ENCODE peak calls at places on chromosomes 13 and 19, in four cellular contexts. O, T, Z and N are unnamed samples.

GRCh38 chr13:46968450-46968849 is 71.6 kb upstream of the HTR2A start:
- DNase-seq in O (no peak), T (no peak), Z (no peak), N (no peak)

GRCh38 chr13:113355621-113356020 is 8.3 kb downstream of the GRTP1 start:
- DNase-seq in Z (no peak), O (no peak), T (no peak), N (no peak)

GRCh38 chr19:45179063-45179847 is 671 bp downstream of the BLOC1S3 start:
- DNase-seq in Z (peak; percentile 49), O (no peak), T (peak; percentile 38), N (no peak)

GRCh38 chr19:39423258-39424086 is 11.0 kb downstream of the PLEKHG2 start:
- DNase-seq in O (no peak), T (no peak), Z (no peak), N (no peak)

GRCh38 chr13:75550159-75550567 is 572 bp downstream of the UCHL3 start:
- DNase-seq in O (peak; percentile 42), T (peak; percentile 22), Z (no peak), N (peak; percentile 56)

GRCh38 chr13:66312312-66313087 is 917.6 kb downstream of the PCDH9 start:
- DNase-seq in O (peak; percentile 68), T (no peak), Z (no peak), N (peak; percentile 0)

GRCh38 chr19:48900477-48901452 is 653 bp downstream of the NUCB1 start:
- DNase-seq in Z (peak; percentile 43), O (no peak), T (no peak), N (peak; percentile 58)

GRCh38 chr13:30354481-30355404 is 47.4 kb upstream of the KATNAL1 start:
- DNase-seq in Z (no peak), T (no peak), O (no peak), N (no peak)

GRCh38 chr19:51107406-51108065 is 673 bp downstream of the CTU1 start:
- DNase-seq in T (no peak), Z (no peak), O (no peak), N (no peak)

GRCh38 chr19:14550201-14550754 is 20.9 kb downstream of the TECR start:
- DNase-seq in Z (no peak), T (no peak), O (peak; percentile 86), N (peak; percentile 63)

GRCh38 chr19:262125-262524 is 29.1 kb downstream of the PLPP2 start:
- DNase-seq in O (no peak), T (no peak), Z (no peak), N (no peak)
- H3K27ac ChIP-seq in O (no peak overlapping the region), T (no peak overlapping the region), Z (no peak overlapping the region), N (no peak overlapping the region)

DNA sequence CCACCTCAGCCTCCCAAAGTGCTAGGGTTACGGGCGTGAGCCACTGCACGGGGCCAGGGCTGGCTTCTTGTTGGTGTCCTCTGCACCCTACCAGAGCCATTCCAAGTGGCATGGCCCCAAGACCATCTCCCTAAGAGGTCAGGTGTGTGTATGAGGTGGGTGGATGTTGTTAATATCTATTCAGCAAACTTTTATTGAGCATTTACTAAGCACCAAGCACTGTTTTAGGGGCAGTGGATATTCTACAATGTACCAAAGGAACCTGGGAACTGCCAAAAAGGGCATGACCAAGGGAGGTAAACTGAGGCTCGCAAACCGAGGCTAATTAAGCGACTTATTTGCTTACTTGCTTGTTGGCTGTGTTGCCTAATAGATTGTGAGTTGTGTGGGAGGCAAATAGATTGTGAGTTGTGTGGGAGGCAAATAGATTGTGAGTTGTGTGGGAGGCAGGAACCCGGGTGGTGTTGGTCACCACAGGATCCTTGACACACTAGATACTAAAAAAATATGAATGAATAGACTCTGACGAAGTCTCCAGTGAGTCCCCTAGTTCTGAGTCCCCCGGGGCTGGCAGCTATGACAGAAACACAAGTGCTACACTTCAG is 5.1 kb upstream of the BICRA start:
- DNase-seq in Z (no peak), T (no peak), O (no peak), N (no peak)
- H3K27ac ChIP-seq in Z (no peak overlapping the region), T (no peak overlapping the region), O (no peak overlapping the region), N (no peak overlapping the region)

GRCh38 chr19:9958451-9958850 is 22.1 kb upstream of the OLFM2 start:
- DNase-seq in O (no peak), Z (no peak), T (no peak), N (no peak)

GRCh38 chr19:9952276-9952675 is 16.0 kb upstream of the OLFM2 start:
- DNase-seq in T (no peak), O (no peak), Z (no peak), N (no peak)

GRCh38 chr19:9956956-9957355 is 20.6 kb upstream of the OLFM2 start:
- DNase-seq in Z (no peak), T (no peak), O (no peak), N (no peak)

DNA sequence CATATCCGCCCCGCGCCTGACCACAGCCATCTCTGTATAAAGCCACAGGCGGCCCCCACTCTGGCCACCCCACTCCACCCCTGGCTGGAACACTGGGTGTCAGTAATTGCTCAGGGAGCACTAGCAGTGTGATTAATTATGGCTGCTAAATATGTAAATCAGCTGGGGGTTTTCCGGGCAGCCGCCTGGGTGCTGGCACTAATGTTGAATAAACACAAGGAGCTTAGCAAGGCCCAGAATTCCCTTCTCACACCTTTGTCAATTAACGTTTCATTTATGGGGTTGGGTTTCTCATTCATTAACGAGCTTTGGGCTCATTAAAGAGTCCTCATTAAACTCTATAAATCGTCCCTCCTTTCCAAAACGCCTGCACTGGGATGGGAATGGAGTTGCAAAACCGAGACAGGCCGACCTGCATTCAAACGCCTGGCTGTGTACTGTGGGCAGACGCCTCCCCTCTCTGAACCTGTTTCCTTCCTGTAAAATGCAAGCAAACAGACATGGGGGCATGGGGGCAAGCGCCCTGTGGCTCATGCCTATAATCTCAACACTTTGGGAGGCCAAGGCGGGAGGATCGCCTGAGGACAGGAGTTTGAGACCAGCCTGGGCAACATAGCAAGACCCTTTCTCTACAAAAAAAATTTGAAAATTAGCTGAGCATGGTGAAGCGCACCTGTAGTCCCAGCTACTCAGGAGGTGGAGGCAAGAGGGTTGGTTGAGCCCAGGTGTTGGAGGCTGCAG is 17.7 kb upstream of the OLFM2 start:
- DNase-seq in Z (no peak), O (no peak), T (no peak), N (no peak)
- H3K27ac ChIP-seq in Z (no peak overlapping the region), O (no peak overlapping the region), T (no peak overlapping the region), N (no peak overlapping the region)

GRCh38 chr13:97139704-97140103 is 82.4 kb upstream of the MBNL2 start:
- DNase-seq in Z (no peak), O (no peak), T (no peak), N (no peak)
- H3K27ac ChIP-seq in Z (no peak overlapping the region), O (no peak overlapping the region), T (no peak overlapping the region), N (no peak overlapping the region)

GRCh38 chr19:46737761-46738171 is 8.1 kb upstream of the FKRP start:
- DNase-seq in T (no peak), O (no peak), Z (no peak), N (no peak)
- H3K27ac ChIP-seq in T (peak overlapping the region; percentile 13), O (no peak overlapping the region), Z (no peak overlapping the region), N (no peak overlapping the region)